ENCODE peak calls at places on chromosomes 12 and 14, in four cellular contexts. O, H, E and S are unnamed samples.

GRCh38 chr12:51889216-51890134 is 1.6 kb downstream of the ANKRD33 start:
- DNase-seq in H (no peak), O (no peak), E (peak; percentile 46), S (no peak)

GRCh38 chr12:51823875-51824565 is 24.5 kb downstream of the FIGNL2 start:
- DNase-seq in H (peak; percentile 79), O (peak; percentile 35), E (peak; percentile 76), S (peak; percentile 79)

GRCh38 chr12:130669797-130670196 is 46.3 kb downstream of the RIMBP2 start:
- DNase-seq in E (no peak), H (no peak), O (no peak), S (no peak)

GRCh38 chr14:34334329-34334728 is 127.7 kb downstream of the SPTSSA start:
- DNase-seq in E (no peak), H (no peak), O (no peak), S (no peak)

GRCh38 chr12:58530421-58531067 is 389.8 kb downstream of the LRIG3 start:
- DNase-seq in H (no peak), E (peak; percentile 56), O (no peak), S (no peak)

GRCh38 chr14:104424406-104425072 is 155.0 kb upstream of the C14orf180 start:
- DNase-seq in E (no peak), H (peak; percentile 73), O (no peak), S (no peak)

GRCh38 chr14:102544745-102545460 is 35.3 kb upstream of the ANKRD9 start:
- DNase-seq in H (no peak), O (no peak), E (no peak), S (peak; percentile 47)

GRCh38 chr12:100986595-100987547 is 192.3 kb downstream of the ANO4 start:
- DNase-seq in E (peak; percentile 19), O (peak; percentile 22), H (no peak), S (no peak)

GRCh38 chr12:12333980-12334709 is 15.9 kb downstream of the MANSC1 start:
- DNase-seq in H (peak; percentile 10), E (peak; percentile 59), O (no peak), S (peak; percentile 73)

GRCh38 chr12:38919191-38919590 is 13.8 kb upstream of the CPNE8 start:
- DNase-seq in H (no peak), E (no peak), O (no peak), S (no peak)

GRCh38 chr12:131761638-131762037 is 50.7 kb downstream of the SFSWAP start:
- DNase-seq in H (no peak), E (no peak), O (no peak), S (no peak)

GRCh38 chr14:80316426-80316825 is 105.1 kb upstream of the DIO2 start:
- DNase-seq in O (no peak), E (peak; percentile 45), H (no peak), S (no peak)

GRCh38 chr12:25069221-25069620 is 120.3 kb upstream of the BCAT1 start:
- DNase-seq in E (no peak), O (no peak), H (no peak), S (no peak)

GRCh38 chr14:30525833-30526232 is 33.1 kb upstream of the G2E3 start:
- DNase-seq in O (peak; percentile 17), E (peak; percentile 3), H (no peak), S (no peak)

GRCh38 chr14:51094282-51094821 is 553 bp downstream of the TRIM9 start:
- DNase-seq in H (no peak), E (no peak), O (no peak), S (peak; percentile 7)

GRCh38 chr14:61749867-61750266 is 12.4 kb upstream of the SNAPC1 start:
- DNase-seq in H (peak; percentile 97), O (no peak), E (peak; percentile 21), S (peak; percentile 72)

GRCh38 chr12:95304673-95305198 is 87.1 kb downstream of the VEZT start:
- DNase-seq in E (peak; percentile 54), H (no peak), O (no peak), S (no peak)

GRCh38 chr14:68638056-68638816 is 154.6 kb downstream of the ZFP36L1 start:
- DNase-seq in O (no peak), H (no peak), E (no peak), S (no peak)

GRCh38 chr12:57368349-57369095 is 62.3 kb downstream of the R3HDM2 start:
- DNase-seq in O (no peak), E (peak; percentile 49), H (no peak), S (peak; percentile 87)

GRCh38 chr14:58414845-58415244 is 12.5 kb downstream of the TIMM9 start:
- DNase-seq in O (no peak), E (peak; percentile 9), H (no peak), S (no peak)

GRCh38 chr12:88153959-88154358 is 11.9 kb downstream of the TMTC3 start:
- DNase-seq in O (peak; percentile 15), H (no peak), E (peak; percentile 73), S (no peak)

GRCh38 chr12:120417917-120418316 is 20.0 kb upstream of the COX6A1 start:
- DNase-seq in H (no peak), O (no peak), E (no peak), S (no peak)

GRCh38 chr12:124252964-124253363 is 41.9 kb upstream of the RFLNA start:
- DNase-seq in E (no peak), H (no peak), O (no peak), S (no peak)

GRCh38 chr12:20800160-20800559 is 10.3 kb upstream of the SLCO1B3 start:
- DNase-seq in H (no peak), O (no peak), E (no peak), S (no peak)

GRCh38 chr12:27474344-27474743 is 27.8 kb downstream of the SMCO2 start:
- DNase-seq in E (peak; percentile 55), H (no peak), O (no peak), S (no peak)

GRCh38 chr12:120979220-120979861 is 998 bp downstream of the HNF1A start:
- DNase-seq in H (no peak), E (no peak), O (no peak), S (no peak)

GRCh38 chr12:24798335-24798734 is 150.6 kb downstream of the BCAT1 start:
- DNase-seq in E (no peak), H (no peak), O (no peak), S (no peak)

GRCh38 chr12:45279916-45280547 is 64.1 kb downstream of the ANO6 start:
- DNase-seq in E (no peak), O (no peak), H (no peak), S (no peak)

GRCh38 chr12:56628671-56629458 is 1.3 kb downstream of the BAZ2A start:
- DNase-seq in E (peak; percentile 78), H (no peak), O (no peak), S (no peak)

GRCh38 chr14:92589213-92589852 is 75.8 kb downstream of the RIN3 start:
- DNase-seq in E (peak; percentile 51), O (peak; percentile 29), H (no peak), S (peak; percentile 23)

GRCh38 chr14:52551696-52552062 is 626 bp downstream of the TXNDC16 start:
- DNase-seq in O (peak; percentile 6), E (peak; percentile 59), H (no peak), S (no peak)